ENCODE peak calls at places on chromosomes 11 and 22, in four cellular contexts. E is HepG2, T is HCT116, F is endothelial cell of umbilical vein. O is an unnamed sample.

GRCh38 chr22:20583471-20583922 is 76.1 kb downstream of the MED15 start:
- DNase-seq in E (no peak), F (no peak), T (no peak), O (no peak)

GRCh38 chr11:66109294-66109693 is 39.2 kb downstream of the PACS1 start:
- DNase-seq in T (no peak), F (no peak), E (no peak), O (no peak)

GRCh38 chr11:40204228-40204627 is 1255.2 kb downstream of the LRRC4C start:
- DNase-seq in F (no peak), E (no peak), T (no peak), O (no peak)

GRCh38 chr11:70019576-70020011 is 58.5 kb upstream of the ANO1 start:
- DNase-seq in T (no peak), F (no peak), E (no peak), O (peak)

GRCh38 chr11:119773016-119773415 is 44.0 kb upstream of the NECTIN1 start:
- DNase-seq in T (no peak), F (no peak), E (no peak), O (no peak)

GRCh38 chr11:113261709-113262475 is 52.5 kb upstream of the TTC12 start:
- DNase-seq in E (no peak), T (no peak), F (no peak), O (no peak)

GRCh38 chr11:26621147-26621546 is 49.1 kb upstream of the MUC15 start:
- DNase-seq in E (no peak), F (no peak), T (no peak), O (no peak)

GRCh38 chr22:30004689-30005088 is 75.6 kb upstream of the HORMAD2 start:
- DNase-seq in E (no peak), T (no peak), F (peak), O (no peak)

GRCh38 chr11:58769308-58769707 is 37.6 kb upstream of the GLYAT start:
- DNase-seq in E (no peak), F (no peak), T (no peak), O (no peak)

GRCh38 chr11:100397401-100397800 is 289.7 kb upstream of the ARHGAP42 start:
- DNase-seq in T (no peak), F (no peak), E (no peak), O (no peak)

GRCh38 chr11:1356007-1356435 is 33.7 kb upstream of the BRSK2 start:
- DNase-seq in F (no peak), T (no peak), E (no peak), O (no peak)

GRCh38 chr11:5343474-5344335 is at the start of gene OR51B5:
- DNase-seq in E (no peak), F (no peak), T (no peak), O (no peak)

GRCh38 chr11:33476945-33477584 is 219.9 kb downstream of the HIPK3 start:
- DNase-seq in F (no peak), E (no peak), T (no peak), O (no peak)

GRCh38 chr11:10933455-10934292 is 75.8 kb upstream of the ZBED5 start:
- DNase-seq in E (peak), F (peak), T (peak), O (peak)

GRCh38 chr11:88594274-88594950 is 256.9 kb upstream of the CTSC start:
- DNase-seq in T (no peak), E (no peak), F (no peak), O (no peak)

GRCh38 chr22:33726294-33726711 is 194.0 kb downstream of the LARGE1 start:
- DNase-seq in F (no peak), E (no peak), T (no peak), O (no peak)

GRCh38 chr11:75199412-75199955 is 41.1 kb upstream of the TPBGL start:
- DNase-seq in F (no peak), E (no peak), T (no peak), O (no peak)

GRCh38 chr11:61160487-61161189 is 588 bp downstream of the VPS37C start:
- DNase-seq in T (no peak), E (no peak), F (peak), O (no peak)

GRCh38 chr22:19568337-19569311 is 44.4 kb upstream of the CLDN5 start:
- DNase-seq in F (peak), E (no peak), T (no peak), O (no peak)

GRCh38 chr22:24069721-24070120 is 58.6 kb downstream of the CABIN1 start:
- DNase-seq in T (no peak), E (no peak), F (no peak), O (no peak)

GRCh38 chr22:49954991-49955580 is 5.5 kb upstream of the PIM3 start:
- DNase-seq in F (no peak), E (no peak), T (no peak), O (no peak)

GRCh38 chr11:37248145-37248544 is 650.1 kb upstream of the RAG2 start:
- DNase-seq in E (no peak), F (no peak), T (no peak), O (no peak)

GRCh38 chr11:119065369-119065768 is 2.2 kb upstream of the VPS11 start:
- DNase-seq in T (no peak), E (peak), F (peak), O (no peak)

GRCh38 chr11:44421090-44421675 is 111.2 kb upstream of the ALX4 start:
- DNase-seq in T (no peak), F (no peak), E (no peak), O (no peak)

GRCh38 chr11:79321282-79321681 is 119.5 kb downstream of the TENM4 start:
- DNase-seq in T (no peak), F (no peak), E (no peak), O (no peak)

GRCh38 chr11:14336507-14337503 is 22.2 kb downstream of the RRAS2 start:
- DNase-seq in T (peak), F (peak), E (peak), O (no peak)

GRCh38 chr22:49886346-49887073 is 31.7 kb downstream of the ALG12 start:
- DNase-seq in E (no peak), F (no peak), T (no peak), O (no peak)

GRCh38 chr22:43404673-43405385 is 7.0 kb upstream of the MPPED1 start:
- DNase-seq in T (no peak), F (no peak), E (no peak), O (no peak)

GRCh38 chr11:84825140-84825539 is 802.0 kb downstream of the DLG2 start:
- DNase-seq in F (no peak), T (no peak), E (no peak), O (no peak)

GRCh38 chr11:33735426-33736147 is 636 bp downstream of the CD59 start:
- DNase-seq in F (peak), E (peak), T (no peak), O (peak)

GRCh38 chr11:63602296-63602695 is 11.9 kb downstream of the PLAAT3 start:
- DNase-seq in E (no peak), T (no peak), F (no peak), O (no peak)

GRCh38 chr11:120612363-120613263 is 101.1 kb downstream of the GRIK4 start:
- DNase-seq in F (peak), T (no peak), E (peak), O (no peak)

GRCh38 chr22:34344702-34345101 is 424.4 kb upstream of the LARGE1 start:
- DNase-seq in E (no peak), F (no peak), T (no peak), O (no peak)

GRCh38 chr11:44188643-44189042 is 93.2 kb downstream of the EXT2 start:
- DNase-seq in E (no peak), T (no peak), F (no peak), O (no peak)

GRCh38 chr22:44462246-44463015 is 35.6 kb downstream of the RTL6 start:
- DNase-seq in F (no peak), E (no peak), T (no peak), O (no peak)

GRCh38 chr11:39741066-39741465 is 1718.4 kb downstream of the LRRC4C start:
- DNase-seq in F (no peak), E (no peak), T (no peak), O (no peak)

GRCh38 chr11:7525424-7525823 is 11.6 kb downstream of the PPFIBP2 start:
- DNase-seq in E (peak), T (no peak), F (no peak), O (no peak)

GRCh38 chr22:34903416-34903815 is 162.5 kb upstream of the ISX start:
- DNase-seq in T (no peak), E (no peak), F (no peak), O (no peak)

GRCh38 chr11:95559899-95560298 is 229.7 kb downstream of the FAM76B start:
- DNase-seq in F (no peak), T (no peak), E (no peak), O (peak)
- TF ChIP-seq POLR2AphosphoS5 in F (no peak), T (no peak), E (no peak), O (no peak)

GRCh38 chr11:131928992-131929391 is 558.6 kb downstream of the NTM start:
- DNase-seq in E (no peak), F (no peak), T (no peak), O (no peak)
- TF ChIP-seq POLR2AphosphoS5 in E (no peak), F (no peak), T (no peak), O (no peak)

DNA sequence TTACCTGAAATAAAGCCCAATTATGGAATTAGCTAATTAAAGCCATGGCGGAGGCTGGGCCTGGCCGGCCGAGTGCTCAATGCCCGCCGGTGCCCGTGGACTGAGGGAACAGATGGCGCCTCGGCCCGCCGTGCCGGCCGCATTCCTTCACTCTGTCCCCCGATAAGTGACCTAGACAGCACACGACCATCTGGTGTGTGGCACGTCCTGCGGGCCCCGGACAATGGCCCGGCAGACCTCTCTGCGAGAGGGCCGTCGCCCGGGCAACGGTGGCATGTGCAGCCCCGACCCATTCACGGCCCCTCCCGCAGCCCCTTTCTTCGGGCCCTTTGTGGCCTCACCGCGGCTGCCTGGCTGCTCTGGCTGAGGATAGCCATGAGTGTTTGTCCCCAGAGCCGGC is 35.2 kb downstream of the CDKN1C start:
- DNase-seq in E (no peak), T (no peak), F (no peak), O (no peak)
- TF ChIP-seq POLR2AphosphoS5 in E (no peak), T (no peak), F (no peak), O (no peak)

GRCh38 chr11:16738949-16739262 is 459 bp downstream of the C11orf58 start:
- DNase-seq in F (no peak), T (no peak), E (no peak), O (no peak)

GRCh38 chr11:16738198-16738948 is at the start of gene C11orf58:
- DNase-seq in E (peak), T (peak), F (peak), O (peak)

GRCh38 chr11:16741473-16741872 is 3.0 kb downstream of the C11orf58 start:
- DNase-seq in T (no peak), F (no peak), E (no peak), O (no peak)

GRCh38 chr11:16737860-16738197 is 618 bp upstream of the C11orf58 start:
- DNase-seq in E (peak), F (no peak), T (peak), O (no peak)

GRCh38 chr11:16739326-16739875 is 954 bp downstream of the C11orf58 start:
- DNase-seq in F (peak), E (no peak), T (no peak), O (no peak)
- TF ChIP-seq POLR2AphosphoS5 in F (no peak), E (no peak), T (no peak), O (no peak)

GRCh38 chr11:72685560-72686480 is 11.6 kb upstream of the PDE2A start:
- DNase-seq in T (no peak), E (no peak), F (no peak), O (no peak)
- TF ChIP-seq POLR2AphosphoS5 in T (no peak), E (no peak), F (no peak), O (no peak)

GRCh38 chr11:111730871-111731591 is 35.2 kb downstream of the PPP2R1B start:
- DNase-seq in F (no peak), E (no peak), T (no peak), O (peak)
- TF ChIP-seq POLR2AphosphoS5 in F (no peak), E (no peak), T (no peak), O (peak)

O was measured in breast epithelium.